ENCODE peak calls at places on chromosomes 5 and 9, in ten cellular contexts. N is astrocyte of the spinal cord, J is RWPE1, Y is WERI-Rb-1, Z is AG04450, U is transverse colon, A is HFFc6, W is left lung, E is fibroblast of pulmonary artery, B is prostate gland. F is an unnamed sample.

GRCh38 chr5:56986631-56986957 is 34.7 kb upstream of the MIER3 start:
- DNase-seq in N (no peak), J (no peak), Y (no peak), Z (no peak), U (no peak), A (peak; percentile 61), W (no peak), E (no peak), B (no peak), F (no peak)

GRCh38 chr9:136247947-136248637 is 2.5 kb upstream of the QSOX2 start:
- DNase-seq in N (no peak), J (no peak), Y (peak; percentile 45), Z (no peak), U (no peak), A (no peak), W (no peak), E (no peak), B (no peak), F (no peak)

GRCh38 chr9:99732715-99733114 is 89.0 kb upstream of the NR4A3 start:
- DNase-seq in N (no peak), J (no peak), Y (no peak), Z (no peak), U (no peak), A (no peak), W (no peak), E (peak; percentile 44), B (no peak), F (no peak)

GRCh38 chr5:62043289-62044274 is 262.4 kb upstream of the KIF2A start:
- DNase-seq in N (no peak), J (no peak), Y (no peak), Z (no peak), U (no peak), A (no peak), W (no peak), E (no peak), B (no peak), F (no peak)

GRCh38 chr5:75656311-75657003 is 45.2 kb downstream of the ANKDD1B start:
- DNase-seq in N (peak; percentile 50), J (peak; percentile 48), Y (no peak), Z (no peak), U (no peak), A (peak; percentile 25), W (peak; percentile 39), E (peak; percentile 38), B (peak; percentile 35), F (no peak)

GRCh38 chr9:110246214-110246613 is 10.1 kb downstream of the TXN start:
- DNase-seq in N (no peak), J (no peak), Y (no peak), Z (no peak), U (no peak), A (no peak), W (no peak), E (no peak), B (no peak), F (no peak)

GRCh38 chr5:132180134-132180745 is 47.4 kb downstream of the P4HA2 start:
- DNase-seq in N (peak; percentile 79), J (peak; percentile 78), Y (peak; percentile 62), Z (peak; percentile 29), U (no peak), A (peak; percentile 41), W (no peak), E (peak; percentile 82), B (no peak), F (peak; percentile 64)

GRCh38 chr9:136900556-136900955 is 14.2 kb downstream of the TRAF2 start:
- DNase-seq in N (no peak), J (no peak), Y (no peak), Z (no peak), U (no peak), A (no peak), W (no peak), E (no peak), B (no peak), F (no peak)

DNA sequence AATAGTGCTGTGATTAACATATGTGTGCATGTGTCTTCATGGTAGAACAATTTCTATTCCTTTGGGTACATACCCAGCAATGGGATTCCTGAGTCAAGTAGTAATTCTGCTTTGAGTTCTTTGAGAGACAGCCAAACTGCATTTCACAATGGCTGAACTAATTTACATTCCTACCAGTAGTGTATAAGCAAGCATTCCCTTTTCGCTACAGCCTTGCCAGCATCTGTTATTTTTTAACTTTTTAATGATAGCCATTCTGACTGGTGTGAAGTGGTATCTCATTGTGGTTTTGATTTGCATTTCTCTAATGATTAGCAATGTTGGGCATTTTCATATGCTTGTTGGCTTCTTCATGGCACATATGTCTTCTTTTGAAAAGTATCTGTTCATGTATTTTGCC is 308.5 kb downstream of the ARRDC3 start:
- DNase-seq in N (peak; percentile 73), J (no peak), Y (no peak), Z (peak; percentile 70), U (no peak), A (peak; percentile 84), W (no peak), E (peak; percentile 89), B (no peak), F (no peak)
- TF ChIP-seq CTCF in N (no peak), J (no peak), Y (no peak), Z (peak; percentile 48), U (peak; percentile 17), A (peak; percentile 65), W (peak; percentile 32), E (peak; percentile 29), B (no peak), F (no peak)

GRCh38 chr9:5610491-5610890 is 18.4 kb upstream of the RIC1 start:
- DNase-seq in N (no peak), J (no peak), Y (no peak), Z (no peak), U (no peak), A (no peak), W (no peak), E (no peak), B (no peak), F (no peak)

GRCh38 chr9:5611321-5612186 is 17.4 kb upstream of the RIC1 start:
- DNase-seq in N (no peak), J (no peak), Y (no peak), Z (no peak), U (no peak), A (no peak), W (no peak), E (no peak), B (no peak), F (no peak)

GRCh38 chr9:5612187-5612535 is 16.7 kb upstream of the RIC1 start:
- DNase-seq in N (no peak), J (no peak), Y (peak; percentile 27), Z (no peak), U (no peak), A (no peak), W (no peak), E (no peak), B (no peak), F (no peak)

GRCh38 chr9:5614192-5614591 is 14.7 kb upstream of the RIC1 start:
- DNase-seq in N (no peak), J (no peak), Y (no peak), Z (no peak), U (no peak), A (no peak), W (no peak), E (no peak), B (no peak), F (no peak)

DNA sequence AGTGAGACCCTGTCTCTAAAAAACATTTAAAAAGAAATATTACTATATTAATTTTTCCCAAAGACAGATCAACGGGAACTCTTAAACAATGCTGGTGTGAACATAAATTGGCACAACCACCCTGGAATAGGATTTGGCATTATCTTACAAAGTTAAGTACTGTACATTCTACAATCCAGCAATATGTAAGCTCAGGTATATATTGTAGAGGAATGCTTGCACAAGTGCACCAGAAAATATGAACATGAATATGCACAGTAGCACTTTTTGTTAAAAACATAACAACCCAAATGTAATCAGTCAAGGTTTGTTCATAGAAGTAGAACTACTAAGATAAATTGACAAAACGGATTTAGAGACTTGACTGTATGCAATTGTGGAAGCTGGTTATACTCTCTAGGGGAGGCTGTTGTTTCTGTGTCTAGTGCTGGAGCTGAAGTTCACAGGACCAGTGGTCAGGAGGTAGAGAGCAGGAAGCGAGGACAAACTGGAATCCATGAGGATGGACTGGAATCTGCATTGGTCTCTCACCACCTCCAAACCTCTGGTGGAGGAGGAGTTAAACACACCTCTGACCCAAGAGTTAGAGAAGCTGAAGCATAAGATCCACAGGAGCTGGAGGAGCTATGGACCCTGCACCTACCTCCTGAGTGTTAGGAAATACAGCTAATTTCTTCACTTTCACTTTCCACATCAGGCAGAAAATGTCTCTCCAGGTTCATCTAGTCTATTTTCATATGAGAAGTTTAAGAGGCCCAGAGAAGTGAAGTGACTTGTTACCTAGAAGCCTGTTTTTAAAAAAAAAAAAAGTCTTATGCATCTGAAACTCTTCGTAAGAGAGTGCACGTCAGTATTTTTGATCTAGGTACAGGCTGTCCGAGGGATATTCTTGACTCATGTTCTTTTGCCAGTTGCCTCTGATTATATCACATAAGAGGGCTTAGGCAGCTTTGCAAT is 20.3 kb upstream of the RIC1 start:
- DNase-seq in N (no peak), J (no peak), Y (no peak), Z (no peak), U (no peak), A (no peak), W (no peak), E (peak; percentile 12), B (no peak), F (no peak)
- TF ChIP-seq CTCF in N (no peak), J (no peak), Y (no peak), Z (no peak), U (no peak), A (no peak), W (no peak), E (no peak), B (no peak), F (peak; percentile 23)

DNA sequence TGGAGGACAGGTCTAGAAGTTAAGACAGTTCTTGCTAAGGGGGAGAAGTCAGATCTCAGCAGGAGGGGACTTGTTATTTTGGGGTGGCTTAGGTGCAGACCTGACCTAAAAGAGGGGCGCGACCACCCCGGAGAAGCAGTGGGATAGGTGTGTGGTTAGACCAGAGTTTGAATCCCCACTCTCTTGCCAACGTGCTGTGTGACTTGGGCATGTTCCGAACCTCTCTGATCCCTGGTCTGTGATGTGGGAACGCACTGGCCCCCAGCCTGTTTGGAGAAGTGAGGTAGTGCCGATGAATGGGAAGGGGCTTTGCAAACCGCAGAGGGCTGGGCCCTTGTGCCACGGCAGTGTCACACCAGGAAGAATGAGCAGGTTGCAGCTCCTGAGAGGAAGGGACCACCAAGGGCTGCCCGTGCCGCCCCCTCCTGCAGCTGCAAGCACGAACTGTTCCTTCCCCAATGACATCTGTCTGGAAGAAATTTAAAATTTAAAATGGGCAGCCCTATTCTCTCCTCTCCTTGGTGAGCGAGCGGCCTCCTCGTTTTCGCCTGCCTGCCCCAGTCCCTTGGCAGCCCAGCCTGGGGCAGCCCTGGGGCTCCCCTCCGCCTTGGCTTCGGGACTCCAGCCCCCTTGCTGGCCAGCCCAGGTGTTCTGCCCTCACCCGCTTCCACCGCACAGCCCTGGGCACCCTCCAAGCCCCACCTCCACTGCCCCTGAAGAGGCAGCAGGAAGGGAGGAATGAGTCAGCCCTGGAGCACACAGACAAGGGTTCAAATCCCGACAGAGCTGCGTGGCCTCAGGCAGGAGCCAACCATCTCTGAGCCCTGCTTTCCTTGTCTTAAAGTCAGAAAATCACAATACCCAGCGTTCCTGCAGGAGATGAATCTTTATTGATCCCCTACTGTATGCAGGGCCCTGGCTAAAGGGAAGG is 1.6 kb downstream of the FIBCD1 start:
- DNase-seq in N (no peak), J (no peak), Y (no peak), Z (no peak), U (no peak), A (no peak), W (no peak), E (no peak), B (no peak), F (no peak)
- TF ChIP-seq CTCF in N (no peak), J (no peak), Y (no peak), Z (no peak), U (no peak), A (no peak), W (no peak), E (no peak), B (no peak), F (no peak)

GRCh38 chr9:504921-505821 is 290.5 kb downstream of the DOCK8 start:
- DNase-seq in N (no peak), J (peak; percentile 8), Y (peak; percentile 44), Z (no peak), U (peak; percentile 37), A (no peak), W (peak; percentile 34), E (no peak), B (peak; percentile 14), F (peak; percentile 38)

GRCh38 chr9:503331-503730 is 288.7 kb downstream of the DOCK8 start:
- DNase-seq in N (no peak), J (no peak), Y (no peak), Z (no peak), U (no peak), A (no peak), W (no peak), E (no peak), B (peak; percentile 17), F (no peak)

GRCh38 chr9:503881-504852 is 289.5 kb downstream of the DOCK8 start:
- DNase-seq in N (peak; percentile 45), J (peak; percentile 70), Y (peak; percentile 84), Z (no peak), U (peak; percentile 88), A (no peak), W (peak; percentile 67), E (peak; percentile 47), B (peak; percentile 76), F (peak; percentile 90)
- TF ChIP-seq CTCF in N (peak; percentile 22), J (peak; percentile 56), Y (peak; percentile 48), Z (no peak), U (no peak), A (peak; percentile 42), W (no peak), E (no peak), B (peak; percentile 30), F (peak; percentile 36)

F was measured in GM10248.